ENCODE peak calls at places on chromosomes 1 and 21, in eight cellular contexts. P is NCI-H345; M is cardiac fibroblast; E is epithelial cell of esophagus; J is dermis microvascular lymphatic vessel endothelial cell; L is activated gamma-delta T cell treated with anti-CD3 and anti-CD28 coated beads, Interleukin-2, amount 50 U/mL, for 16 hours; F is GM19239; H is kidney tubule cell. U is an unnamed sample.
A peak's percentile ranks its signal among the peaks of the same experiment; 100 is the strongest.

GRCh38 chr21:44893278-44893556 is 19.7 kb upstream of the PTTG1IP start:
- DNase-seq in P (no peak), M (no peak), E (no peak), J (no peak), L (no peak), F (no peak), H (no peak), U (no peak)

GRCh38 chr1:243727503-243728191 is 122.4 kb downstream of the AKT3 start:
- DNase-seq in P (no peak), M (no peak), E (no peak), J (no peak), L (no peak), F (peak; percentile 8), H (no peak), U (no peak)

GRCh38 chr1:17893891-17894631 is 138.9 kb downstream of the ACTL8 start:
- DNase-seq in P (no peak), M (peak; percentile 40), E (no peak), J (no peak), L (no peak), F (no peak), H (peak; percentile 62), U (no peak)

GRCh38 chr1:5632226-5632625 is 360.0 kb downstream of the NPHP4 start:
- DNase-seq in P (no peak), M (no peak), E (no peak), J (no peak), L (no peak), F (no peak), H (no peak), U (no peak)

GRCh38 chr1:183319051-183319450 is 99.1 kb downstream of the NMNAT2 start:
- DNase-seq in P (no peak), M (no peak), E (peak; percentile 35), J (no peak), L (no peak), F (no peak), H (no peak), U (no peak)

GRCh38 chr21:27333091-27333490 is 366.2 kb upstream of the ADAMTS5 start:
- DNase-seq in P (no peak), M (no peak), E (no peak), J (no peak), L (no peak), F (no peak), H (no peak), U (no peak)

GRCh38 chr1:226063362-226064167 is 1.0 kb downstream of the H3-3A start:
- DNase-seq in P (peak; percentile 53), M (peak; percentile 56), E (peak; percentile 41), J (peak; percentile 50), L (peak; percentile 18), F (no peak), H (peak; percentile 44), U (peak; percentile 15)

GRCh38 chr1:214446772-214447556 is 104.4 kb downstream of the PTPN14 start:
- DNase-seq in P (no peak), M (peak; percentile 94), E (peak; percentile 97), J (peak; percentile 89), L (no peak), F (peak; percentile 9), H (peak; percentile 98), U (peak; percentile 38)

GRCh38 chr1:247482747-247483146 is 24.8 kb upstream of the OR2B11 start:
- DNase-seq in P (no peak), M (no peak), E (peak; percentile 38), J (no peak), L (no peak), F (no peak), H (no peak), U (no peak)

GRCh38 chr1:170032531-170033295 is 41.8 kb downstream of the KIFAP3 start:
- DNase-seq in P (no peak), M (peak; percentile 67), E (no peak), J (no peak), L (no peak), F (no peak), H (no peak), U (no peak)

GRCh38 chr1:84776639-84777038 is 86.4 kb upstream of the SSX2IP start:
- DNase-seq in P (no peak), M (peak; percentile 43), E (peak; percentile 60), J (no peak), L (no peak), F (no peak), H (no peak), U (no peak)

GRCh38 chr1:205750683-205751651 is 985 bp upstream of the NUCKS1 start:
- DNase-seq in P (no peak), M (peak; percentile 54), E (peak; percentile 22), J (peak; percentile 56), L (no peak), F (no peak), H (no peak), U (no peak)

GRCh38 chr1:174217787-174218574 is 58.7 kb downstream of the RABGAP1L start:
- DNase-seq in P (peak; percentile 41), M (peak; percentile 55), E (peak; percentile 50), J (peak; percentile 51), L (no peak), F (no peak), H (peak; percentile 38), U (no peak)

GRCh38 chr1:28322209-28322608 is 6.6 kb upstream of the MED18 start:
- DNase-seq in P (no peak), M (no peak), E (peak; percentile 56), J (no peak), L (no peak), F (no peak), H (peak; percentile 99), U (no peak)

GRCh38 chr1:34478460-34479076 is 276.3 kb upstream of the GJB5 start:
- DNase-seq in P (peak; percentile 40), M (no peak), E (no peak), J (no peak), L (no peak), F (no peak), H (no peak), U (no peak)

GRCh38 chr1:230243583-230244377 is 176.7 kb downstream of the GALNT2 start:
- DNase-seq in P (no peak), M (peak; percentile 58), E (peak; percentile 50), J (peak; percentile 5), L (no peak), F (no peak), H (peak; percentile 33), U (peak; percentile 27)

U was measured in occipital lobe.